ENCODE peak calls at places on chromosomes 7 and 10, in five cellular contexts. One of them, this sample, is unnamed.

GRCh38 chr10:124898493-124898892 is 43.4 kb upstream of the ZRANB1 start:
- DNase-seq in hippocampal formation: no peak
- DNase-seq in RWPE2: no peak
- DNase-seq in stimulated activated CD4-positive, alpha-beta T cell treated with anti-CD3 and anti-CD28 coated beads, Interleukin-4, amount 100 ng/mL, for 24 hours: no peak
- DNase-seq in upper lobe of right lung: peak
- DNase-seq in this sample: no peak

GRCh38 chr10:85657478-85658113 is 709.0 kb downstream of the GRID1 start:
- DNase-seq in hippocampal formation: no peak
- DNase-seq in RWPE2: no peak
- DNase-seq in stimulated activated CD4-positive, alpha-beta T cell treated with anti-CD3 and anti-CD28 coated beads, Interleukin-4, amount 100 ng/mL, for 24 hours: no peak
- DNase-seq in upper lobe of right lung: no peak
- DNase-seq in this sample: no peak

GRCh38 chr7:73618538-73618937 is 5.8 kb downstream of the MLXIPL start:
- DNase-seq in hippocampal formation: no peak
- DNase-seq in RWPE2: no peak
- DNase-seq in stimulated activated CD4-positive, alpha-beta T cell treated with anti-CD3 and anti-CD28 coated beads, Interleukin-4, amount 100 ng/mL, for 24 hours: no peak
- DNase-seq in upper lobe of right lung: no peak
- DNase-seq in this sample: no peak

GRCh38 chr7:71308105-71308504 is 176.2 kb downstream of the GALNT17 start:
- DNase-seq in hippocampal formation: no peak
- DNase-seq in RWPE2: no peak
- DNase-seq in stimulated activated CD4-positive, alpha-beta T cell treated with anti-CD3 and anti-CD28 coated beads, Interleukin-4, amount 100 ng/mL, for 24 hours: no peak
- DNase-seq in upper lobe of right lung: no peak
- DNase-seq in this sample: no peak

GRCh38 chr10:124085680-124086079 is 7.7 kb downstream of the CHST15 start:
- DNase-seq in hippocampal formation: no peak
- DNase-seq in RWPE2: no peak
- DNase-seq in stimulated activated CD4-positive, alpha-beta T cell treated with anti-CD3 and anti-CD28 coated beads, Interleukin-4, amount 100 ng/mL, for 24 hours: no peak
- DNase-seq in upper lobe of right lung: no peak
- DNase-seq in this sample: no peak

GRCh38 chr10:133174689-133175263 is 14.8 kb downstream of the KNDC1 start:
- DNase-seq in hippocampal formation: no peak
- DNase-seq in RWPE2: no peak
- DNase-seq in stimulated activated CD4-positive, alpha-beta T cell treated with anti-CD3 and anti-CD28 coated beads, Interleukin-4, amount 100 ng/mL, for 24 hours: no peak
- DNase-seq in upper lobe of right lung: no peak
- DNase-seq in this sample: no peak

GRCh38 chr10:43846968-43847367 is 198.3 kb upstream of the ZNF32 start:
- DNase-seq in hippocampal formation: no peak
- DNase-seq in RWPE2: no peak
- DNase-seq in stimulated activated CD4-positive, alpha-beta T cell treated with anti-CD3 and anti-CD28 coated beads, Interleukin-4, amount 100 ng/mL, for 24 hours: no peak
- DNase-seq in upper lobe of right lung: no peak
- DNase-seq in this sample: no peak

GRCh38 chr7:22660732-22661131 is 66.3 kb upstream of the IL6 start:
- DNase-seq in hippocampal formation: no peak
- DNase-seq in RWPE2: no peak
- DNase-seq in stimulated activated CD4-positive, alpha-beta T cell treated with anti-CD3 and anti-CD28 coated beads, Interleukin-4, amount 100 ng/mL, for 24 hours: no peak
- DNase-seq in upper lobe of right lung: no peak
- DNase-seq in this sample: no peak

GRCh38 chr10:3419719-3420495 is 247.3 kb upstream of the PITRM1 start:
- DNase-seq in hippocampal formation: no peak
- DNase-seq in RWPE2: no peak
- DNase-seq in stimulated activated CD4-positive, alpha-beta T cell treated with anti-CD3 and anti-CD28 coated beads, Interleukin-4, amount 100 ng/mL, for 24 hours: no peak
- DNase-seq in upper lobe of right lung: no peak
- DNase-seq in this sample: no peak

GRCh38 chr7:81684513-81685262 is 85.2 kb downstream of the HGF start:
- DNase-seq in hippocampal formation: peak
- DNase-seq in RWPE2: peak
- DNase-seq in stimulated activated CD4-positive, alpha-beta T cell treated with anti-CD3 and anti-CD28 coated beads, Interleukin-4, amount 100 ng/mL, for 24 hours: no peak
- DNase-seq in upper lobe of right lung: peak
- DNase-seq in this sample: peak

GRCh38 chr10:73920084-73920483 is 9.2 kb downstream of the PLAU start:
- DNase-seq in hippocampal formation: no peak
- DNase-seq in RWPE2: no peak
- DNase-seq in stimulated activated CD4-positive, alpha-beta T cell treated with anti-CD3 and anti-CD28 coated beads, Interleukin-4, amount 100 ng/mL, for 24 hours: no peak
- DNase-seq in upper lobe of right lung: no peak
- DNase-seq in this sample: no peak

GRCh38 chr10:72329290-72330058 is 25.2 kb downstream of the DNAJB12 start:
- DNase-seq in hippocampal formation: no peak
- DNase-seq in RWPE2: no peak
- DNase-seq in stimulated activated CD4-positive, alpha-beta T cell treated with anti-CD3 and anti-CD28 coated beads, Interleukin-4, amount 100 ng/mL, for 24 hours: no peak
- DNase-seq in upper lobe of right lung: peak
- DNase-seq in this sample: no peak

GRCh38 chr10:47190301-47190700 is 109.7 kb upstream of the GDF10 start:
- DNase-seq in hippocampal formation: no peak
- DNase-seq in RWPE2: no peak
- DNase-seq in stimulated activated CD4-positive, alpha-beta T cell treated with anti-CD3 and anti-CD28 coated beads, Interleukin-4, amount 100 ng/mL, for 24 hours: no peak
- DNase-seq in upper lobe of right lung: no peak
- DNase-seq in this sample: no peak

GRCh38 chr10:13327516-13327915 is 20.6 kb downstream of the SEPHS1 start:
- DNase-seq in hippocampal formation: no peak
- DNase-seq in RWPE2: no peak
- DNase-seq in stimulated activated CD4-positive, alpha-beta T cell treated with anti-CD3 and anti-CD28 coated beads, Interleukin-4, amount 100 ng/mL, for 24 hours: no peak
- DNase-seq in upper lobe of right lung: no peak
- DNase-seq in this sample: no peak

GRCh38 chr10:51657481-51657880 is 41.9 kb downstream of the CSTF2T start:
- DNase-seq in hippocampal formation: no peak
- DNase-seq in RWPE2: no peak
- DNase-seq in stimulated activated CD4-positive, alpha-beta T cell treated with anti-CD3 and anti-CD28 coated beads, Interleukin-4, amount 100 ng/mL, for 24 hours: no peak
- DNase-seq in upper lobe of right lung: no peak
- DNase-seq in this sample: no peak

GRCh38 chr7:138001529-138002095 is at the start of gene CREB3L2:
- DNase-seq in hippocampal formation: peak
- DNase-seq in RWPE2: peak
- DNase-seq in stimulated activated CD4-positive, alpha-beta T cell treated with anti-CD3 and anti-CD28 coated beads, Interleukin-4, amount 100 ng/mL, for 24 hours: peak
- DNase-seq in upper lobe of right lung: peak
- DNase-seq in this sample: no peak

GRCh38 chr7:125119559-125120115 is 190.0 kb upstream of the POT1 start:
- DNase-seq in hippocampal formation: no peak
- DNase-seq in RWPE2: no peak
- DNase-seq in stimulated activated CD4-positive, alpha-beta T cell treated with anti-CD3 and anti-CD28 coated beads, Interleukin-4, amount 100 ng/mL, for 24 hours: no peak
- DNase-seq in upper lobe of right lung: no peak
- DNase-seq in this sample: no peak

GRCh38 chr7:151866761-151867650 is 9.9 kb downstream of the PRKAG2 start:
- DNase-seq in hippocampal formation: no peak
- DNase-seq in RWPE2: no peak
- DNase-seq in stimulated activated CD4-positive, alpha-beta T cell treated with anti-CD3 and anti-CD28 coated beads, Interleukin-4, amount 100 ng/mL, for 24 hours: no peak
- DNase-seq in upper lobe of right lung: peak
- DNase-seq in this sample: no peak

GRCh38 chr7:74354009-74354408 is 64.8 kb downstream of the CLIP2 start:
- DNase-seq in hippocampal formation: no peak
- DNase-seq in RWPE2: no peak
- DNase-seq in stimulated activated CD4-positive, alpha-beta T cell treated with anti-CD3 and anti-CD28 coated beads, Interleukin-4, amount 100 ng/mL, for 24 hours: no peak
- DNase-seq in upper lobe of right lung: no peak
- DNase-seq in this sample: no peak

GRCh38 chr7:140300263-140301131 is 97.8 kb downstream of the SLC37A3 start:
- DNase-seq in hippocampal formation: no peak
- DNase-seq in RWPE2: no peak
- DNase-seq in stimulated activated CD4-positive, alpha-beta T cell treated with anti-CD3 and anti-CD28 coated beads, Interleukin-4, amount 100 ng/mL, for 24 hours: no peak
- DNase-seq in upper lobe of right lung: no peak
- DNase-seq in this sample: no peak

GRCh38 chr7:139745330-139746143 is 32.3 kb downstream of the HIPK2 start:
- DNase-seq in hippocampal formation: no peak
- DNase-seq in RWPE2: no peak
- DNase-seq in stimulated activated CD4-positive, alpha-beta T cell treated with anti-CD3 and anti-CD28 coated beads, Interleukin-4, amount 100 ng/mL, for 24 hours: no peak
- DNase-seq in upper lobe of right lung: no peak
- DNase-seq in this sample: no peak